ENCODE peak calls at places on chromosomes 2 and 18, in eight cellular contexts. One of them, this sample, is unnamed.
A peak's percentile ranks its signal among the peaks of the same experiment; 100 is the strongest.

GRCh38 chr18:22858121-22858520 is 75.0 kb upstream of the RBBP8 start:
- DNase-seq in ELF-1: no peak
- DNase-seq in CD8-positive, alpha-beta memory T cell: no peak
- DNase-seq in stimulated activated CD8-positive, alpha-beta memory T cell treated with anti-CD3 and anti-CD28 coated beads, Interleukin-12 subunit alpha, Interleukin-12 subunit beta, amount 100 ng/mL, for 4 hours: no peak
- DNase-seq in fibroblast of the conjunctiva: no peak
- DNase-seq in retinal pigment epithelial cell: no peak
- DNase-seq in activated CD8-positive, alpha-beta memory T cell treated with anti-CD3 and anti-CD28 coated beads for 1 hour: no peak
- DNase-seq in mucosa of descending colon: no peak
- DNase-seq in this sample: no peak

GRCh38 chr2:134375935-134376334 is 122.1 kb downstream of the MGAT5 start:
- DNase-seq in ELF-1: peak; percentile 57
- DNase-seq in CD8-positive, alpha-beta memory T cell: no peak
- DNase-seq in stimulated activated CD8-positive, alpha-beta memory T cell treated with anti-CD3 and anti-CD28 coated beads, Interleukin-12 subunit alpha, Interleukin-12 subunit beta, amount 100 ng/mL, for 4 hours: no peak
- DNase-seq in fibroblast of the conjunctiva: no peak
- DNase-seq in retinal pigment epithelial cell: no peak
- DNase-seq in activated CD8-positive, alpha-beta memory T cell treated with anti-CD3 and anti-CD28 coated beads for 1 hour: no peak
- DNase-seq in mucosa of descending colon: no peak
- DNase-seq in this sample: peak; percentile 2

GRCh38 chr18:10499230-10499629 is 26.6 kb upstream of the NAPG start:
- DNase-seq in ELF-1: no peak
- DNase-seq in CD8-positive, alpha-beta memory T cell: no peak
- DNase-seq in stimulated activated CD8-positive, alpha-beta memory T cell treated with anti-CD3 and anti-CD28 coated beads, Interleukin-12 subunit alpha, Interleukin-12 subunit beta, amount 100 ng/mL, for 4 hours: no peak
- DNase-seq in fibroblast of the conjunctiva: no peak
- DNase-seq in retinal pigment epithelial cell: no peak
- DNase-seq in activated CD8-positive, alpha-beta memory T cell treated with anti-CD3 and anti-CD28 coated beads for 1 hour: no peak
- DNase-seq in mucosa of descending colon: no peak
- DNase-seq in this sample: no peak

GRCh38 chr18:48396561-48396960 is 12.6 kb downstream of the ZBTB7C start:
- DNase-seq in ELF-1: no peak
- DNase-seq in CD8-positive, alpha-beta memory T cell: no peak
- DNase-seq in stimulated activated CD8-positive, alpha-beta memory T cell treated with anti-CD3 and anti-CD28 coated beads, Interleukin-12 subunit alpha, Interleukin-12 subunit beta, amount 100 ng/mL, for 4 hours: no peak
- DNase-seq in fibroblast of the conjunctiva: no peak
- DNase-seq in retinal pigment epithelial cell: no peak
- DNase-seq in activated CD8-positive, alpha-beta memory T cell treated with anti-CD3 and anti-CD28 coated beads for 1 hour: no peak
- DNase-seq in mucosa of descending colon: no peak
- DNase-seq in this sample: no peak

GRCh38 chr2:196515041-196515440 is 124.5 kb upstream of the CCDC150 start:
- DNase-seq in ELF-1: no peak
- DNase-seq in CD8-positive, alpha-beta memory T cell: no peak
- DNase-seq in stimulated activated CD8-positive, alpha-beta memory T cell treated with anti-CD3 and anti-CD28 coated beads, Interleukin-12 subunit alpha, Interleukin-12 subunit beta, amount 100 ng/mL, for 4 hours: no peak
- DNase-seq in fibroblast of the conjunctiva: no peak
- DNase-seq in retinal pigment epithelial cell: no peak
- DNase-seq in activated CD8-positive, alpha-beta memory T cell treated with anti-CD3 and anti-CD28 coated beads for 1 hour: no peak
- DNase-seq in mucosa of descending colon: no peak
- DNase-seq in this sample: no peak

GRCh38 chr2:17892726-17893534 is 14.5 kb downstream of the KCNS3 start:
- DNase-seq in ELF-1: peak; percentile 75
- DNase-seq in CD8-positive, alpha-beta memory T cell: no peak
- DNase-seq in stimulated activated CD8-positive, alpha-beta memory T cell treated with anti-CD3 and anti-CD28 coated beads, Interleukin-12 subunit alpha, Interleukin-12 subunit beta, amount 100 ng/mL, for 4 hours: no peak
- DNase-seq in fibroblast of the conjunctiva: no peak
- DNase-seq in retinal pigment epithelial cell: no peak
- DNase-seq in activated CD8-positive, alpha-beta memory T cell treated with anti-CD3 and anti-CD28 coated beads for 1 hour: no peak
- DNase-seq in mucosa of descending colon: no peak
- DNase-seq in this sample: peak; percentile 95

GRCh38 chr18:2173464-2173863 is 397.8 kb downstream of the METTL4 start:
- DNase-seq in ELF-1: no peak
- DNase-seq in CD8-positive, alpha-beta memory T cell: no peak
- DNase-seq in stimulated activated CD8-positive, alpha-beta memory T cell treated with anti-CD3 and anti-CD28 coated beads, Interleukin-12 subunit alpha, Interleukin-12 subunit beta, amount 100 ng/mL, for 4 hours: no peak
- DNase-seq in fibroblast of the conjunctiva: peak; percentile 76
- DNase-seq in retinal pigment epithelial cell: peak; percentile 89
- DNase-seq in activated CD8-positive, alpha-beta memory T cell treated with anti-CD3 and anti-CD28 coated beads for 1 hour: no peak
- DNase-seq in mucosa of descending colon: no peak
- DNase-seq in this sample: no peak

GRCh38 chr2:232505805-232506360 is 14.3 kb upstream of the PRSS56 start:
- DNase-seq in ELF-1: no peak
- DNase-seq in CD8-positive, alpha-beta memory T cell: no peak
- DNase-seq in stimulated activated CD8-positive, alpha-beta memory T cell treated with anti-CD3 and anti-CD28 coated beads, Interleukin-12 subunit alpha, Interleukin-12 subunit beta, amount 100 ng/mL, for 4 hours: no peak
- DNase-seq in fibroblast of the conjunctiva: no peak
- DNase-seq in retinal pigment epithelial cell: no peak
- DNase-seq in activated CD8-positive, alpha-beta memory T cell treated with anti-CD3 and anti-CD28 coated beads for 1 hour: no peak
- DNase-seq in mucosa of descending colon: no peak
- DNase-seq in this sample: no peak

GRCh38 chr2:145874466-145874865 is 1354.5 kb upstream of the ZEB2 start:
- DNase-seq in ELF-1: no peak
- DNase-seq in CD8-positive, alpha-beta memory T cell: no peak
- DNase-seq in stimulated activated CD8-positive, alpha-beta memory T cell treated with anti-CD3 and anti-CD28 coated beads, Interleukin-12 subunit alpha, Interleukin-12 subunit beta, amount 100 ng/mL, for 4 hours: no peak
- DNase-seq in fibroblast of the conjunctiva: peak; percentile 62
- DNase-seq in retinal pigment epithelial cell: no peak
- DNase-seq in activated CD8-positive, alpha-beta memory T cell treated with anti-CD3 and anti-CD28 coated beads for 1 hour: no peak
- DNase-seq in mucosa of descending colon: no peak
- DNase-seq in this sample: peak; percentile 14

GRCh38 chr18:34521040-34521439 is 189.1 kb upstream of the DTNA start:
- DNase-seq in ELF-1: no peak
- DNase-seq in CD8-positive, alpha-beta memory T cell: no peak
- DNase-seq in stimulated activated CD8-positive, alpha-beta memory T cell treated with anti-CD3 and anti-CD28 coated beads, Interleukin-12 subunit alpha, Interleukin-12 subunit beta, amount 100 ng/mL, for 4 hours: no peak
- DNase-seq in fibroblast of the conjunctiva: no peak
- DNase-seq in retinal pigment epithelial cell: no peak
- DNase-seq in activated CD8-positive, alpha-beta memory T cell treated with anti-CD3 and anti-CD28 coated beads for 1 hour: no peak
- DNase-seq in mucosa of descending colon: no peak
- DNase-seq in this sample: no peak

GRCh38 chr2:126172785-126173184 is 483.2 kb upstream of the GYPC start:
- DNase-seq in ELF-1: peak; percentile 11
- DNase-seq in CD8-positive, alpha-beta memory T cell: no peak
- DNase-seq in stimulated activated CD8-positive, alpha-beta memory T cell treated with anti-CD3 and anti-CD28 coated beads, Interleukin-12 subunit alpha, Interleukin-12 subunit beta, amount 100 ng/mL, for 4 hours: no peak
- DNase-seq in fibroblast of the conjunctiva: no peak
- DNase-seq in retinal pigment epithelial cell: no peak
- DNase-seq in activated CD8-positive, alpha-beta memory T cell treated with anti-CD3 and anti-CD28 coated beads for 1 hour: no peak
- DNase-seq in mucosa of descending colon: no peak
- DNase-seq in this sample: no peak

GRCh38 chr2:158385646-158386045 is 70.9 kb downstream of the CCDC148 start:
- DNase-seq in ELF-1: no peak
- DNase-seq in CD8-positive, alpha-beta memory T cell: no peak
- DNase-seq in stimulated activated CD8-positive, alpha-beta memory T cell treated with anti-CD3 and anti-CD28 coated beads, Interleukin-12 subunit alpha, Interleukin-12 subunit beta, amount 100 ng/mL, for 4 hours: no peak
- DNase-seq in fibroblast of the conjunctiva: no peak
- DNase-seq in retinal pigment epithelial cell: no peak
- DNase-seq in activated CD8-positive, alpha-beta memory T cell treated with anti-CD3 and anti-CD28 coated beads for 1 hour: no peak
- DNase-seq in mucosa of descending colon: no peak
- DNase-seq in this sample: no peak

GRCh38 chr2:152284398-152284797 is 50.6 kb upstream of the FMNL2 start:
- DNase-seq in ELF-1: no peak
- DNase-seq in CD8-positive, alpha-beta memory T cell: no peak
- DNase-seq in stimulated activated CD8-positive, alpha-beta memory T cell treated with anti-CD3 and anti-CD28 coated beads, Interleukin-12 subunit alpha, Interleukin-12 subunit beta, amount 100 ng/mL, for 4 hours: no peak
- DNase-seq in fibroblast of the conjunctiva: no peak
- DNase-seq in retinal pigment epithelial cell: peak; percentile 42
- DNase-seq in activated CD8-positive, alpha-beta memory T cell treated with anti-CD3 and anti-CD28 coated beads for 1 hour: no peak
- DNase-seq in mucosa of descending colon: no peak
- DNase-seq in this sample: no peak

GRCh38 chr2:66537001-66537400 is 102.1 kb downstream of the MEIS1 start:
- DNase-seq in ELF-1: peak; percentile 52
- DNase-seq in CD8-positive, alpha-beta memory T cell: no peak
- DNase-seq in stimulated activated CD8-positive, alpha-beta memory T cell treated with anti-CD3 and anti-CD28 coated beads, Interleukin-12 subunit alpha, Interleukin-12 subunit beta, amount 100 ng/mL, for 4 hours: no peak
- DNase-seq in fibroblast of the conjunctiva: no peak
- DNase-seq in retinal pigment epithelial cell: no peak
- DNase-seq in activated CD8-positive, alpha-beta memory T cell treated with anti-CD3 and anti-CD28 coated beads for 1 hour: no peak
- DNase-seq in mucosa of descending colon: no peak
- DNase-seq in this sample: no peak

GRCh38 chr2:190812506-190813294 is 67.9 kb upstream of the GLS start:
- DNase-seq in ELF-1: no peak
- DNase-seq in CD8-positive, alpha-beta memory T cell: no peak
- DNase-seq in stimulated activated CD8-positive, alpha-beta memory T cell treated with anti-CD3 and anti-CD28 coated beads, Interleukin-12 subunit alpha, Interleukin-12 subunit beta, amount 100 ng/mL, for 4 hours: no peak
- DNase-seq in fibroblast of the conjunctiva: no peak
- DNase-seq in retinal pigment epithelial cell: no peak
- DNase-seq in activated CD8-positive, alpha-beta memory T cell treated with anti-CD3 and anti-CD28 coated beads for 1 hour: no peak
- DNase-seq in mucosa of descending colon: no peak
- DNase-seq in this sample: no peak

GRCh38 chr2:6877402-6878305 is at the start of gene RSAD2:
- DNase-seq in ELF-1: no peak
- DNase-seq in CD8-positive, alpha-beta memory T cell: no peak
- DNase-seq in stimulated activated CD8-positive, alpha-beta memory T cell treated with anti-CD3 and anti-CD28 coated beads, Interleukin-12 subunit alpha, Interleukin-12 subunit beta, amount 100 ng/mL, for 4 hours: peak; percentile 6
- DNase-seq in fibroblast of the conjunctiva: no peak
- DNase-seq in retinal pigment epithelial cell: peak; percentile 39
- DNase-seq in activated CD8-positive, alpha-beta memory T cell treated with anti-CD3 and anti-CD28 coated beads for 1 hour: peak; percentile 24
- DNase-seq in mucosa of descending colon: no peak
- DNase-seq in this sample: peak; percentile 49

GRCh38 chr18:70671889-70672551 is 383.2 kb downstream of the SOCS6 start:
- DNase-seq in ELF-1: no peak
- DNase-seq in CD8-positive, alpha-beta memory T cell: no peak
- DNase-seq in stimulated activated CD8-positive, alpha-beta memory T cell treated with anti-CD3 and anti-CD28 coated beads, Interleukin-12 subunit alpha, Interleukin-12 subunit beta, amount 100 ng/mL, for 4 hours: no peak
- DNase-seq in fibroblast of the conjunctiva: no peak
- DNase-seq in retinal pigment epithelial cell: no peak
- DNase-seq in activated CD8-positive, alpha-beta memory T cell treated with anti-CD3 and anti-CD28 coated beads for 1 hour: no peak
- DNase-seq in mucosa of descending colon: no peak
- DNase-seq in this sample: no peak

GRCh38 chr2:172239944-172240590 is 137.4 kb upstream of the DLX2 start:
- DNase-seq in ELF-1: no peak
- DNase-seq in CD8-positive, alpha-beta memory T cell: no peak
- DNase-seq in stimulated activated CD8-positive, alpha-beta memory T cell treated with anti-CD3 and anti-CD28 coated beads, Interleukin-12 subunit alpha, Interleukin-12 subunit beta, amount 100 ng/mL, for 4 hours: no peak
- DNase-seq in fibroblast of the conjunctiva: no peak
- DNase-seq in retinal pigment epithelial cell: no peak
- DNase-seq in activated CD8-positive, alpha-beta memory T cell treated with anti-CD3 and anti-CD28 coated beads for 1 hour: no peak
- DNase-seq in mucosa of descending colon: no peak
- DNase-seq in this sample: no peak

GRCh38 chr18:73218293-73218692 is 350.5 kb upstream of the NETO1 start:
- DNase-seq in ELF-1: no peak
- DNase-seq in CD8-positive, alpha-beta memory T cell: no peak
- DNase-seq in stimulated activated CD8-positive, alpha-beta memory T cell treated with anti-CD3 and anti-CD28 coated beads, Interleukin-12 subunit alpha, Interleukin-12 subunit beta, amount 100 ng/mL, for 4 hours: no peak
- DNase-seq in fibroblast of the conjunctiva: no peak
- DNase-seq in retinal pigment epithelial cell: no peak
- DNase-seq in activated CD8-positive, alpha-beta memory T cell treated with anti-CD3 and anti-CD28 coated beads for 1 hour: no peak
- DNase-seq in mucosa of descending colon: no peak
- DNase-seq in this sample: no peak

GRCh38 chr2:79103199-79103598 is 15.4 kb upstream of the REG1B start:
- DNase-seq in ELF-1: no peak
- DNase-seq in CD8-positive, alpha-beta memory T cell: no peak
- DNase-seq in stimulated activated CD8-positive, alpha-beta memory T cell treated with anti-CD3 and anti-CD28 coated beads, Interleukin-12 subunit alpha, Interleukin-12 subunit beta, amount 100 ng/mL, for 4 hours: no peak
- DNase-seq in fibroblast of the conjunctiva: no peak
- DNase-seq in retinal pigment epithelial cell: no peak
- DNase-seq in activated CD8-positive, alpha-beta memory T cell treated with anti-CD3 and anti-CD28 coated beads for 1 hour: no peak
- DNase-seq in mucosa of descending colon: no peak
- DNase-seq in this sample: no peak

GRCh38 chr2:234240917-234241316 is 190.4 kb downstream of the SPP2 start:
- DNase-seq in ELF-1: no peak
- DNase-seq in CD8-positive, alpha-beta memory T cell: no peak
- DNase-seq in stimulated activated CD8-positive, alpha-beta memory T cell treated with anti-CD3 and anti-CD28 coated beads, Interleukin-12 subunit alpha, Interleukin-12 subunit beta, amount 100 ng/mL, for 4 hours: no peak
- DNase-seq in fibroblast of the conjunctiva: no peak
- DNase-seq in retinal pigment epithelial cell: no peak
- DNase-seq in activated CD8-positive, alpha-beta memory T cell treated with anti-CD3 and anti-CD28 coated beads for 1 hour: no peak
- DNase-seq in mucosa of descending colon: no peak
- DNase-seq in this sample: peak; percentile 62

GRCh38 chr2:240932001-240932723 is 26.0 kb downstream of the CROCC2 start:
- DNase-seq in ELF-1: peak; percentile 0
- DNase-seq in CD8-positive, alpha-beta memory T cell: no peak
- DNase-seq in stimulated activated CD8-positive, alpha-beta memory T cell treated with anti-CD3 and anti-CD28 coated beads, Interleukin-12 subunit alpha, Interleukin-12 subunit beta, amount 100 ng/mL, for 4 hours: no peak
- DNase-seq in fibroblast of the conjunctiva: no peak
- DNase-seq in retinal pigment epithelial cell: no peak
- DNase-seq in activated CD8-positive, alpha-beta memory T cell treated with anti-CD3 and anti-CD28 coated beads for 1 hour: no peak
- DNase-seq in mucosa of descending colon: peak; percentile 31
- DNase-seq in this sample: no peak

This sample was measured in Caki2.